ENCODE peak calls at places on chromosomes 2 and 18, in four cellular contexts. Y, R, N and K are unnamed samples.

GRCh38 chr2:46922606-46923005 is 7.0 kb upstream of the MCFD2 start:
- DNase-seq in Y (no peak), R (no peak), N (no peak), K (peak; percentile 65)

GRCh38 chr2:202196727-202197126 is 41.7 kb downstream of the SUMO1 start:
- DNase-seq in Y (no peak), R (no peak), N (no peak), K (no peak)

GRCh38 chr2:113799375-113799774 is 42.9 kb upstream of the SLC35F5 start:
- DNase-seq in Y (no peak), R (no peak), N (no peak), K (no peak)

GRCh38 chr2:71882949-71883472 is 264.7 kb downstream of the CYP26B1 start:
- DNase-seq in Y (no peak), R (peak; percentile 56), N (peak; percentile 38), K (peak; percentile 89)

GRCh38 chr2:102027036-102027702 is 35.4 kb downstream of the IL1R2 start:
- DNase-seq in Y (no peak), R (no peak), N (peak; percentile 59), K (peak; percentile 93)

GRCh38 chr18:45876131-45876530 is 50.7 kb downstream of the SIGLEC15 start:
- DNase-seq in Y (no peak), R (no peak), N (no peak), K (no peak)

GRCh38 chr2:65055427-65056214 is 595 bp upstream of the CEP68 start:
- DNase-seq in Y (peak; percentile 54), R (no peak), N (no peak), K (no peak)

GRCh38 chr2:171205551-171205950 is 44.9 kb upstream of the TLK1 start:
- DNase-seq in Y (no peak), R (no peak), N (no peak), K (no peak)

GRCh38 chr2:204900910-204901309 is 355.6 kb downstream of the PARD3B start:
- DNase-seq in Y (no peak), R (peak; percentile 57), N (no peak), K (no peak)

GRCh38 chr2:10987861-10988260 is 76.1 kb downstream of the KCNF1 start:
- DNase-seq in Y (no peak), R (no peak), N (no peak), K (no peak)

GRCh38 chr2:19577668-19578067 is 219.2 kb upstream of the OSR1 start:
- DNase-seq in Y (no peak), R (no peak), N (no peak), K (no peak)

GRCh38 chr2:47964277-47964676 is 58.0 kb upstream of the FBXO11 start:
- DNase-seq in Y (no peak), R (no peak), N (no peak), K (no peak)

GRCh38 chr2:151560289-151560688 is 150.6 kb downstream of the RIF1 start:
- DNase-seq in Y (no peak), R (no peak), N (peak; percentile 71), K (no peak)

GRCh38 chr2:66281980-66282379 is 152.9 kb upstream of the MEIS1 start:
- DNase-seq in Y (no peak), R (no peak), N (no peak), K (no peak)

GRCh38 chr2:233551491-233551890 is 15.1 kb downstream of the USP40 start:
- DNase-seq in Y (no peak), R (no peak), N (no peak), K (no peak)

GRCh38 chr18:31206064-31206463 is 43.4 kb upstream of the DSC1 start:
- DNase-seq in Y (no peak), R (no peak), N (no peak), K (no peak)

DNA sequence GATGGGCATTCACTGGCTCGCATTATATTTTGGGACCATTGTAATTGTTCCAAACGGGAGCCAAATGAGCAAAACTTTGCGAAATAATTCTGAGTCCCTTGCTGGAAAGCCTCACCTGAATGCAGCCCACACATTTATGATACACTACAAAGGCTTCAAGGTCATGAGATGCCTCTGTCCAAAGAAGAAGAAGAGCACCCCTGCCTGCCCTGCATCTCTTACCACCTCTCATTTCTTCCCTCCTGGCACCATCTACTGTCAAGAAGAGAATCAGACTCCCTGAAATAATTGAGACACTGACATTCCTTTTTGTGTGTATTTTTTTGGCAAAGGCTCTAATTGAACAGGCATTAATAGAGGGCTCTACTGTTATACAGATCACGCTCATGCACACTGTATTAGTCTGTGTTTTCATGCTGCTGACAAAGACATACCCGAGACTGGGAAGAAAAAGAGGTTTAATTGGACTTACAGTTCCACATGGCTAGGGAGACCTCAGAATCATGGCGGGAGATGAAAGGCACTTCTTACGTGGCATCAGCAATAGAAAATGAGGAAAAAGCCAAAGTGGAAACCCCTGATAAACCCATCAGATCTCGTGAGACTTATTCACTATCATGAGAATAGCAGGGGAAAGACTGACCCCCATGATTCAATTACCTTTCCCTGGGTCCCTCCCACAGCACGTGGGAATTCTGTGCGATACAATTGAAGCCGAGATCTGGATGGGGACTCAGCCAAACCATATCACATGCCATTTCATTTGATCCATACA is 176.3 kb downstream of the ALPK2 start:
- DNase-seq in Y (no peak), R (no peak), N (no peak), K (peak; percentile 60)
- TF ChIP-seq CTCF in Y (no peak), R (no peak), N (no peak), K (no peak)

GRCh38 chr18:79713341-79713740 is 33.7 kb downstream of the CTDP1 start:
- DNase-seq in Y (no peak), R (no peak), N (no peak), K (no peak)
- TF ChIP-seq CTCF in Y (no peak), R (no peak), N (no peak), K (no peak)

GRCh38 chr2:189440644-189440946 is 679 bp upstream of the WDR75 start:
- DNase-seq in Y (no peak), R (no peak), N (no peak), K (peak; percentile 44)

GRCh38 chr2:189437931-189438330 is 3.3 kb upstream of the WDR75 start:
- DNase-seq in Y (no peak), R (no peak), N (no peak), K (no peak)

GRCh38 chr2:189440947-189441708 is at the start of gene WDR75:
- DNase-seq in Y (peak; percentile 90), R (peak; percentile 92), N (peak; percentile 73), K (peak; percentile 89)

GRCh38 chr2:189441709-189442074 is 418 bp downstream of the WDR75 start:
- DNase-seq in Y (no peak), R (no peak), N (no peak), K (no peak)

DNA sequence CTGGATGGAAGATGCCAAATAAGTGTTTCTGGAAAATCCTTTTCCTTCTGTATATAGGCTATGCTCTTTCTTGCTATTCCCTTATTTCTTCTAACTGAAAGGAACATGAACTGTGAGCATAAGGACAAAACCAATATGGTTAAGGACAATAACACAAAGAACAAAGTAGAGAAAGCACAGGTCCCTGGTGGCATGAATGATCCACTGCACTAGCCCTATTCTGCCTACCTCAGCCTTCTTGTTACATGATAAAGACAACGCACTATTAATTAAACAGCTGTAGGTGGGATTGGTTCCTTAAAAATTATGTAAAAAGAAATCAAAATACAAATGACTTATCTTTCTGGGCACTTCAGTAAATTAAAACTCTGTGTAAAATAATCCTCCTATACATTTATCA is 1.9 kb upstream of the WDR75 start:
- DNase-seq in Y (no peak), R (no peak), N (no peak), K (no peak)
- TF ChIP-seq CTCF in Y (no peak), R (no peak), N (no peak), K (peak; percentile 33)

GRCh38 chr2:26469092-26469710 is 8.7 kb downstream of the OTOF start:
- DNase-seq in Y (peak; percentile 6), R (peak; percentile 67), N (peak; percentile 21), K (peak; percentile 93)
- TF ChIP-seq CTCF in Y (peak; percentile 36), R (peak; percentile 43), N (peak; percentile 85), K (peak; percentile 79)

GRCh38 chr2:63050186-63050915 is at the start of gene OTX1:
- DNase-seq in Y (no peak), R (peak; percentile 87), N (no peak), K (peak; percentile 96)

GRCh38 chr2:63049291-63050185 is 1.1 kb upstream of the OTX1 start:
- DNase-seq in Y (no peak), R (no peak), N (no peak), K (peak; percentile 91)

GRCh38 chr2:63048367-63049171 is 2.1 kb upstream of the OTX1 start:
- DNase-seq in Y (no peak), R (no peak), N (no peak), K (peak; percentile 86)

GRCh38 chr2:63047193-63047533 is 3.5 kb upstream of the OTX1 start:
- DNase-seq in Y (no peak), R (no peak), N (no peak), K (peak; percentile 27)

DNA sequence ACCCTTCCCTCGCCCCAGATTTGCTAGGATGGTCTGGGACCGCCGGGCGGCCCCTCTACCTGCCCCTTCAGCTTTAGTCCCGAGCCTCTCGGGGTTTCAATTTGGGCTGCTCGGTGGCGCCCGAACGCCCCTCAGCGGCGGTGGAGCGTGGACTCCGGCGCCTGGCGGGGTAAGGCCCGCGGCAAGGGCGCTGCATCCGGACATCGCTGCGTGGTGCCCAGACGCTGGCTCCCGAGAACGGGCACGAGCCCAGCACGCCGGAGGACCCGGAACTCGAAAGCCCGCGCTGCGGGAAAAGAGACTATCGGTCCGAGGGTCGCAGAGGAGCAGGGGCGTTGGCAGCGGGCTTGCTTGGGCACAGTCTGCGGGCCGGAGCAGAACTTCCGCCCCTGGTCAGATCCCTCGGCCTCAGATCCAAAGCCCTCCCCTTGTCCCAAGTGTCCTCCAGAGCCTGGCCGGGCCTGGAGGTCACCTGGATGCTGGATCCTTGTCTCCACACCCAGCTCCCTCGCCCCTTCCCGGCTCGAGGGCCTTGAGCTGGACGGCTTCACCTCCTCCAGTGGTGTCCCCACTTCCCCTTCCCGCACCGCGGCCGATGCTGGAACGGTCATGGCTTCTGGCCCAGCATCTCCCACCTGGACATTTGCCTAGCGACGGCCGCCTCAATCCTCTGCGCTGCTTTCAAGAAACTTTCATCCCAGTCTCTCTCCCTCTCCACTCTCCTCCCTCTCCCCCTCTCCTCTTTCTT is 2.9 kb upstream of the OTX1 start:
- DNase-seq in Y (no peak), R (no peak), N (no peak), K (peak; percentile 54)
- TF ChIP-seq CTCF in Y (no peak), R (no peak), N (no peak), K (no peak)